ENCODE peak calls at places on chromosome 1, in eight cellular contexts. One of them, this sample, is unnamed.

GRCh38 chr1:147847831-147848230 is 54.8 kb upstream of the GJA8 start:
- DNase-seq in ureter: no peak
- DNase-seq in heart right ventricle: no peak
- DNase-seq in stomach: no peak
- DNase-seq in fibroblast of lung: no peak
- DNase-seq in stimulated activated effector memory CD8-positive, alpha-beta T cell treated with anti-CD3 and anti-CD28 coated beads, Interleukin-12 subunit alpha, Interleukin-12 subunit beta, amount 100 ng/mL, for 72 hours: no peak
- DNase-seq in T-helper 2 cell: no peak
- DNase-seq in Kasumi-1: no peak
- DNase-seq in this sample: no peak

GRCh38 chr1:201745023-201745422 is 83.9 kb upstream of the IPO9 start:
- DNase-seq in ureter: no peak
- DNase-seq in heart right ventricle: no peak
- DNase-seq in stomach: no peak
- DNase-seq in fibroblast of lung: peak; percentile 82
- DNase-seq in stimulated activated effector memory CD8-positive, alpha-beta T cell treated with anti-CD3 and anti-CD28 coated beads, Interleukin-12 subunit alpha, Interleukin-12 subunit beta, amount 100 ng/mL, for 72 hours: no peak
- DNase-seq in T-helper 2 cell: no peak
- DNase-seq in Kasumi-1: no peak
- DNase-seq in this sample: no peak

GRCh38 chr1:160205974-160206369 is 788 bp downstream of the PEA15 start:
- DNase-seq in ureter: peak; percentile 52
- DNase-seq in heart right ventricle: no peak
- DNase-seq in stomach: no peak
- DNase-seq in fibroblast of lung: peak; percentile 70
- DNase-seq in stimulated activated effector memory CD8-positive, alpha-beta T cell treated with anti-CD3 and anti-CD28 coated beads, Interleukin-12 subunit alpha, Interleukin-12 subunit beta, amount 100 ng/mL, for 72 hours: peak; percentile 64
- DNase-seq in T-helper 2 cell: peak; percentile 42
- DNase-seq in Kasumi-1: no peak
- DNase-seq in this sample: no peak

GRCh38 chr1:14635421-14635820 is 36.9 kb downstream of the KAZN start:
- DNase-seq in ureter: no peak
- DNase-seq in heart right ventricle: no peak
- DNase-seq in stomach: no peak
- DNase-seq in fibroblast of lung: no peak
- DNase-seq in stimulated activated effector memory CD8-positive, alpha-beta T cell treated with anti-CD3 and anti-CD28 coated beads, Interleukin-12 subunit alpha, Interleukin-12 subunit beta, amount 100 ng/mL, for 72 hours: no peak
- DNase-seq in T-helper 2 cell: no peak
- DNase-seq in Kasumi-1: no peak
- DNase-seq in this sample: no peak

GRCh38 chr1:162487241-162487640 is 10.4 kb upstream of the UHMK1 start:
- DNase-seq in ureter: no peak
- DNase-seq in heart right ventricle: no peak
- DNase-seq in stomach: no peak
- DNase-seq in fibroblast of lung: no peak
- DNase-seq in stimulated activated effector memory CD8-positive, alpha-beta T cell treated with anti-CD3 and anti-CD28 coated beads, Interleukin-12 subunit alpha, Interleukin-12 subunit beta, amount 100 ng/mL, for 72 hours: no peak
- DNase-seq in T-helper 2 cell: no peak
- DNase-seq in Kasumi-1: no peak
- DNase-seq in this sample: no peak

GRCh38 chr1:52444465-52444864 is 40.1 kb downstream of the PRPF38A start:
- DNase-seq in ureter: no peak
- DNase-seq in heart right ventricle: no peak
- DNase-seq in stomach: no peak
- DNase-seq in fibroblast of lung: no peak
- DNase-seq in stimulated activated effector memory CD8-positive, alpha-beta T cell treated with anti-CD3 and anti-CD28 coated beads, Interleukin-12 subunit alpha, Interleukin-12 subunit beta, amount 100 ng/mL, for 72 hours: no peak
- DNase-seq in T-helper 2 cell: no peak
- DNase-seq in Kasumi-1: no peak
- DNase-seq in this sample: no peak

GRCh38 chr1:197924516-197925123 is 7.4 kb downstream of the LHX9 start:
- DNase-seq in ureter: no peak
- DNase-seq in heart right ventricle: no peak
- DNase-seq in stomach: no peak
- DNase-seq in fibroblast of lung: peak; percentile 46
- DNase-seq in stimulated activated effector memory CD8-positive, alpha-beta T cell treated with anti-CD3 and anti-CD28 coated beads, Interleukin-12 subunit alpha, Interleukin-12 subunit beta, amount 100 ng/mL, for 72 hours: no peak
- DNase-seq in T-helper 2 cell: no peak
- DNase-seq in Kasumi-1: peak; percentile 79
- DNase-seq in this sample: no peak

GRCh38 chr1:151924691-151925587 is 15.6 kb upstream of the THEM4 start:
- DNase-seq in ureter: no peak
- DNase-seq in heart right ventricle: no peak
- DNase-seq in stomach: no peak
- DNase-seq in fibroblast of lung: no peak
- DNase-seq in stimulated activated effector memory CD8-positive, alpha-beta T cell treated with anti-CD3 and anti-CD28 coated beads, Interleukin-12 subunit alpha, Interleukin-12 subunit beta, amount 100 ng/mL, for 72 hours: no peak
- DNase-seq in T-helper 2 cell: no peak
- DNase-seq in Kasumi-1: no peak
- DNase-seq in this sample: no peak

GRCh38 chr1:61184035-61184713 is 101.8 kb downstream of the NFIA start:
- DNase-seq in ureter: peak; percentile 95
- DNase-seq in heart right ventricle: peak; percentile 92
- DNase-seq in stomach: peak; percentile 96
- DNase-seq in fibroblast of lung: peak; percentile 89
- DNase-seq in stimulated activated effector memory CD8-positive, alpha-beta T cell treated with anti-CD3 and anti-CD28 coated beads, Interleukin-12 subunit alpha, Interleukin-12 subunit beta, amount 100 ng/mL, for 72 hours: no peak
- DNase-seq in T-helper 2 cell: no peak
- DNase-seq in Kasumi-1: no peak
- DNase-seq in this sample: no peak